ENCODE peak calls at places on chromosomes 3 and 15, in six cellular contexts. Y is ELF-1, Q is astrocyte, G is kidney tubule cell, O is left cardiac atrium, I is cardiac muscle cell. N is an unnamed sample.

GRCh38 chr15:56353740-56354139 is 11.5 kb upstream of the TEX9 start:
- DNase-seq in G (no peak), Q (no peak), Y (no peak), O (no peak), I (no peak), N (no peak)

GRCh38 chr3:127210654-127210943 is 17.7 kb downstream of the PRR23E start:
- DNase-seq in G (no peak), Y (no peak), I (no peak), Q (no peak), O (no peak), N (no peak)

GRCh38 chr3:148147896-148148295 is 549.8 kb upstream of the AGTR1 start:
- DNase-seq in I (no peak), Y (no peak), O (no peak), G (no peak), Q (no peak), N (no peak)

GRCh38 chr3:176351408-176351807 is 845.9 kb downstream of the TBL1XR1 start:
- DNase-seq in I (no peak), O (no peak), G (no peak), Y (no peak), Q (peak), N (no peak)

GRCh38 chr3:167976880-167977498 is 118.7 kb downstream of the GOLIM4 start:
- DNase-seq in Y (no peak), O (no peak), G (no peak), I (no peak), Q (no peak), N (no peak)

GRCh38 chr3:45807645-45808540 is 11.6 kb upstream of the SLC6A20 start:
- DNase-seq in O (no peak), Y (no peak), Q (no peak), G (no peak), I (no peak), N (no peak)

GRCh38 chr15:75713338-75713895 is 769 bp upstream of the CSPG4 start:
- DNase-seq in I (peak), Y (peak), O (no peak), G (no peak), Q (no peak), N (no peak)

GRCh38 chr3:17852217-17852616 is 109.8 kb upstream of the TBC1D5 start:
- DNase-seq in Q (no peak), Y (no peak), G (peak), O (no peak), I (no peak), N (no peak)

GRCh38 chr15:99014803-99015676 is 7.4 kb upstream of the PGPEP1L start:
- DNase-seq in O (peak), Q (peak), G (peak), I (peak), Y (peak), N (peak)

GRCh38 chr3:25831578-25831977 is 41.7 kb downstream of the OXSM start:
- DNase-seq in Y (peak), O (no peak), I (peak), G (peak), Q (peak), N (no peak)

GRCh38 chr3:142180761-142181362 is 31.5 kb upstream of the TFDP2 start:
- DNase-seq in G (peak), O (peak), I (peak), Y (peak), Q (peak), N (peak)

GRCh38 chr3:179526989-179527391 is 35.7 kb upstream of the ACTL6A start:
- DNase-seq in O (peak), G (peak), I (peak), Y (peak), Q (peak), N (peak)

GRCh38 chr3:4849739-4850138 is 129.5 kb upstream of the BHLHE40 start:
- DNase-seq in O (no peak), G (no peak), Y (no peak), Q (no peak), I (no peak), N (no peak)

GRCh38 chr3:151319613-151320012 is 3.0 kb upstream of the GPR87 start:
- DNase-seq in Y (no peak), Q (peak), G (peak), O (no peak), I (no peak), N (no peak)

GRCh38 chr15:29874977-29875376 is 52.7 kb upstream of the TJP1 start:
- DNase-seq in G (no peak), Y (no peak), Q (no peak), O (no peak), I (no peak), N (no peak)

GRCh38 chr3:24598691-24599090 is 104.0 kb upstream of the THRB start:
- DNase-seq in O (no peak), Q (peak), Y (no peak), G (peak), I (no peak), N (no peak)

GRCh38 chr3:12442654-12443501 is 41.4 kb upstream of the TSEN2 start:
- DNase-seq in G (peak), Q (peak), Y (no peak), I (no peak), O (no peak), N (no peak)

GRCh38 chr3:23580337-23580736 is 225.4 kb upstream of the UBE2E1 start:
- DNase-seq in Y (no peak), Q (peak), I (no peak), O (no peak), G (no peak), N (no peak)

GRCh38 chr15:50353251-50353998 is 1.6 kb downstream of the GABPB1 start:
- DNase-seq in G (peak), Q (peak), Y (no peak), I (peak), O (no peak), N (no peak)

GRCh38 chr3:138417559-138417982 is 16.8 kb upstream of the ESYT3 start:
- DNase-seq in Y (peak), O (peak), I (peak), Q (peak), G (peak), N (peak)

GRCh38 chr3:63519426-63519825 is 133.0 kb upstream of the SNTN start:
- DNase-seq in Q (peak), G (peak), I (no peak), Y (no peak), O (no peak), N (no peak)

GRCh38 chr3:182045721-182046120 is 334.0 kb downstream of the SOX2 start:
- DNase-seq in G (peak), I (no peak), Q (no peak), O (no peak), Y (no peak), N (no peak)

GRCh38 chr3:45034612-45035252 is 8.6 kb downstream of the CLEC3B start:
- DNase-seq in Q (no peak), Y (no peak), O (peak), I (no peak), G (no peak), N (peak)

GRCh38 chr15:100733088-100733487 is 130.7 kb downstream of the ASB7 start:
- DNase-seq in O (no peak), Y (peak), G (peak), I (no peak), Q (peak), N (no peak)

GRCh38 chr3:129599607-129600006 is 6.9 kb downstream of the PLXND1 start:
- DNase-seq in O (peak), G (peak), I (no peak), Q (peak), Y (peak), N (no peak)

GRCh38 chr15:74402873-74403589 is 30.7 kb downstream of the SEMA7A start:
- DNase-seq in I (no peak), Y (no peak), G (peak), Q (no peak), O (no peak), N (no peak)

GRCh38 chr3:123818921-123819429 is 65.2 kb downstream of the MYLK start:
- DNase-seq in Q (peak), O (no peak), Y (no peak), G (peak), I (no peak), N (no peak)

GRCh38 chr15:29035571-29036285 is 150.0 kb downstream of the APBA2 start:
- DNase-seq in Q (no peak), G (no peak), I (no peak), O (no peak), Y (no peak), N (no peak)

GRCh38 chr3:117549716-117550115 is 840.1 kb downstream of the TUSC7 start:
- DNase-seq in Q (no peak), Y (no peak), G (peak), I (no peak), O (no peak), N (no peak)

N was measured in testis.